ENCODE peak calls at places on chromosomes 16 and 17, in seven cellular contexts. J, V, Q, C, M, X and W are unnamed samples.

GRCh38 chr17:34386925-34387550 is 24.0 kb upstream of the CCL1 start:
- DNase-seq in J (no peak), V (no peak), Q (no peak), C (no peak), M (no peak), X (no peak), W (no peak)

GRCh38 chr16:88468289-88469129 is 15.4 kb downstream of the ZFPM1 start:
- DNase-seq in J (no peak), V (no peak), Q (no peak), C (no peak), M (no peak), X (peak; percentile 96), W (peak; percentile 100)

GRCh38 chr17:42403150-42403549 is 14.9 kb upstream of the STAT3 start:
- DNase-seq in J (no peak), V (no peak), Q (no peak), C (peak; percentile 38), M (peak; percentile 26), X (peak; percentile 51), W (peak; percentile 83)

GRCh38 chr17:1029196-1029911 is 32.4 kb downstream of the TIMM22 start:
- DNase-seq in J (no peak), V (no peak), Q (no peak), C (peak; percentile 43), M (no peak), X (peak; percentile 97), W (no peak)

GRCh38 chr16:75750516-75750915 is 24.2 kb upstream of the CPHXL start:
- DNase-seq in J (no peak), V (no peak), Q (no peak), C (no peak), M (no peak), X (no peak), W (no peak)

GRCh38 chr17:68172461-68172954 is 75.3 kb upstream of the AMZ2 start:
- DNase-seq in J (peak; percentile 73), V (peak; percentile 62), Q (peak; percentile 72), C (peak; percentile 81), M (peak; percentile 66), X (no peak), W (peak; percentile 64)

GRCh38 chr17:4605826-4606225 is 21.5 kb downstream of the SMTNL2 start:
- DNase-seq in J (peak; percentile 55), V (no peak), Q (no peak), C (peak; percentile 35), M (no peak), X (peak; percentile 92), W (peak; percentile 49)

GRCh38 chr16:18803569-18804462 is 2.5 kb upstream of the ARL6IP1 start:
- DNase-seq in J (no peak), V (no peak), Q (no peak), C (no peak), M (no peak), X (no peak), W (no peak)

GRCh38 chr17:64780096-64781012 is 118.2 kb upstream of the SMURF2 start:
- DNase-seq in J (peak; percentile 44), V (peak; percentile 86), Q (peak; percentile 89), C (peak; percentile 91), M (peak; percentile 65), X (peak; percentile 91), W (peak; percentile 97)
- H3K27me3 ChIP-seq in J (peaks cover 43% of the 10 kb centered on the region), V (peaks cover 33% of the 10 kb centered on the region), Q (no peaks in the 10 kb centered on the region), C (peaks cover 44% of the 10 kb centered on the region), M (no peaks in the 10 kb centered on the region), X (peaks cover 40% of the 10 kb centered on the region), W (peaks cover 60% of the 10 kb centered on the region)

GRCh38 chr16:86085795-86086194 is 186.8 kb downstream of the IRF8 start:
- DNase-seq in J (no peak), V (peak; percentile 3), Q (no peak), C (no peak), M (no peak), X (no peak), W (no peak)
- H3K27me3 ChIP-seq in J (peaks cover 50% of the 10 kb centered on the region), V (peaks cover 21% of the 10 kb centered on the region), Q (peaks cover 14% of the 10 kb centered on the region), C (no peaks in the 10 kb centered on the region), M (no peaks in the 10 kb centered on the region), X (peaks cover 5% of the 10 kb centered on the region), W (no peaks in the 10 kb centered on the region)

GRCh38 chr16:51755039-51755501 is 604.0 kb upstream of the SALL1 start:
- DNase-seq in J (no peak), V (no peak), Q (no peak), C (no peak), M (no peak), X (no peak), W (peak; percentile 8)
- H3K27me3 ChIP-seq in J (peaks cover 14% of the 10 kb centered on the region), V (peaks cover 3% of the 10 kb centered on the region), Q (no peaks in the 10 kb centered on the region), C (peaks cover 5% of the 10 kb centered on the region), M (no peaks in the 10 kb centered on the region), X (peaks cover 3% of the 10 kb centered on the region), W (no peaks in the 10 kb centered on the region)

DNA sequence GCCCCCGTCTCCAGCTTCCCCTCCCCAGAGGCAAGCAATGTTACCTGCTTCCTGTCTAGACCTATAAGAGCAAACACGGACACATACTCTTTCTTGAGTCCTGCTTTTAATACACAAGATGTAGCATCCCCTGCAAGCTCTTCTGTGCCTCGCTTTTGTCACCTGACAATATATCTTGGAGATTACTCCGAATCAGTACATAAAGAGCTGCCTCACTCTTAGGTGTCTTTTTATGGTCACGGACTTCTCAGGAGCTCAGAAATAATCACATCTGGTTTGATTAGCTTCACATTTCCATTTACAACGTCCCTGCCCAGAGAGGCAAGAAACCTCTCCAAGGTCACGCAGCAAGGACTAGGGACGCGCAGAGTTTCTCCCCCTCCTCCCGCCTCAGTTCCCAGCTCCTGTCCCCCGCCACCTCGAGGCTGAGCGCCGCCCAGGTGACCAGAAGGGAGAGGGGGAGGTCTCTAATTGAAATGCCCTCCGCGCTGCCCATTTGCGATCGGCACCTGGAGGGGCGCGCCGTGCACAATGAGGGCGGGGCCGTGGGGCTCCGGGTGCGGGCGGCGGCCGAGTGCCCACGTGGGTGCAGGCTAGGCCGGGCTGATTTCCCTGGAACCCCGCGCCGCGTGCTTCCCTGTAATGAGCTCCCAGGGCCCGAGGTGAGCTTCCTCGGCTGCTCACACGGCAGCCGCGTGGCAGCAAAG is 13.8 kb upstream of the SEZ6 start:
- DNase-seq in J (no peak), V (no peak), Q (no peak), C (peak; percentile 13), M (no peak), X (peak; percentile 80), W (peak; percentile 88)
- H3K27me3 ChIP-seq in J (peaks cover 55% of the 10 kb centered on the region), V (peaks cover 89% of the 10 kb centered on the region), Q (peaks cover 52% of the 10 kb centered on the region), C (peaks cover 66% of the 10 kb centered on the region), M (peaks cover 19% of the 10 kb centered on the region), X (peaks cover 90% of the 10 kb centered on the region), W (no peaks in the 10 kb centered on the region)

GRCh38 chr17:74843352-74843627 is 16.4 kb downstream of the GRIN2C start:
- DNase-seq in J (no peak), V (no peak), Q (no peak), C (no peak), M (no peak), X (no peak), W (no peak)
- H3K27me3 ChIP-seq in J (peaks cover 20% of the 10 kb centered on the region), V (peaks cover 30% of the 10 kb centered on the region), Q (no peaks in the 10 kb centered on the region), C (peaks cover 12% of the 10 kb centered on the region), M (no peaks in the 10 kb centered on the region), X (no peaks in the 10 kb centered on the region), W (peaks cover 42% of the 10 kb centered on the region)

GRCh38 chr17:43916385-43916784 is 9.0 kb upstream of the MPP2 start:
- DNase-seq in J (no peak), V (no peak), Q (no peak), C (no peak), M (no peak), X (no peak), W (no peak)
- H3K27me3 ChIP-seq in J (no peaks in the 10 kb centered on the region), V (peaks cover 53% of the 10 kb centered on the region), Q (peaks cover 6% of the 10 kb centered on the region), C (peaks cover 17% of the 10 kb centered on the region), M (no peaks in the 10 kb centered on the region), X (peaks cover 23% of the 10 kb centered on the region), W (peaks cover 4% of the 10 kb centered on the region)